ENCODE peak calls at places on chromosomes 16 and 17, in five cellular contexts. P is breast epithelium, E is A549, A is thoracic aorta, D is OCI-LY7. C is an unnamed sample.

GRCh38 chr16:85385463-85386331 is 227.4 kb upstream of the GSE1 start:
- DNase-seq in D (no peak), E (no peak), A (no peak), P (no peak), C (peak; percentile 60)

GRCh38 chr17:2084766-2085647 is 30.1 kb downstream of the HIC1 start:
- DNase-seq in A (no peak), E (no peak), D (no peak), P (peak; percentile 61), C (peak; percentile 68)

GRCh38 chr17:80441598-80442304 is 26.8 kb downstream of the ENDOV start:
- DNase-seq in P (no peak), E (no peak), D (no peak), A (no peak), C (no peak)

GRCh38 chr16:27374794-27375499 is 27.0 kb upstream of the IL21R start:
- DNase-seq in E (peak; percentile 81), P (peak; percentile 35), D (peak; percentile 68), A (peak; percentile 36), C (peak; percentile 56)

GRCh38 chr17:64920026-64920418 is 744 bp upstream of the LRRC37A3 start:
- DNase-seq in E (no peak), A (no peak), D (no peak), P (peak; percentile 35), C (peak; percentile 33)

GRCh38 chr17:75110307-75110937 is 653 bp downstream of the ARMC7 start:
- DNase-seq in E (no peak), A (no peak), P (no peak), D (peak; percentile 43), C (no peak)

GRCh38 chr17:7486181-7486580 is 2.0 kb downstream of the POLR2A start:
- DNase-seq in D (no peak), P (no peak), A (no peak), E (no peak), C (no peak)

GRCh38 chr16:1980026-1980769 is 1.1 kb downstream of the NOXO1 start:
- DNase-seq in E (no peak), P (no peak), D (no peak), A (no peak), C (no peak)

GRCh38 chr16:10623059-10623458 is 42.7 kb upstream of the EMP2 start:
- DNase-seq in D (no peak), E (no peak), P (no peak), A (no peak), C (no peak)

DNA sequence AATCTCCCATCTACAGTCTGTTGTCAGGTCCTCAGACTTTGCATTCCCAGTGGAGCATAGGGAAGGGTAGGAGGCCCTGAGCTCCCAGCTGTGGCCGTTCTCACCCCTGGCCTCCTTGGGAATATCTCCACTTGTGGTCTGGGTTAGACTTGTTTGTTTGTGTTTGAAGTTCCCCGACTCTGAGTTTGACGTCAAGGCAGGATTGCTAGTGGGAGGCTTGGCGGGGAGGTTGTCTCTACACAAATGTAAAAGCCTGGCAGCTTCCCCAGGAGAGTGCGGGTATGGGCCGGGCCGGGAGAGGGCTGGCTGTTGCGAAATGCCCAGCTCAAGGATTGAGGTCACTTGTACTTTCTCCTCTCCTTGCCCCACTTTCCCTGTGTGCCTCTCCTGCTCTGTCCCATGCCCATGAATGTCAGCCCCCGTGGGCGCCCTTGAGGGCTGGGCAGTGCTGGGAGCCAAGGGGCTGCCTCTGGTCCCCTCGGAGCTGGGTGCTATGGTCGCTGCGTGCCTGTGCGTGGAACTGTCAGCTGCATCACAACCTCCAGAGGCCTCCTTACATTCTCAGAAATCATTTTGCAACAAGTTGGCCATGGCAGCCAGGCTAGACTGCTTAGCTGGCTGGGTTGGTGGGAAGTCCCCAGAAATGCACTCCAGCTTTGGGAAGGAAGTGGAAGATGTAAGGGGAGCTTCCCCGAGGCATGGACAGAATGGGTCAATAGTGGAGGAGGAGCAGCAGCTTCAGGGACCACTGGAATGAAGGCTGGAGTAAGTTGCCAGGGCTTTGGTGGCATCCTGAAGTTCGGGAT is 84.3 kb downstream of the KSR1 start:
- DNase-seq in E (peak; percentile 81), A (peak; percentile 66), P (peak; percentile 75), D (no peak), C (peak; percentile 85)
- H3K4me1 ChIP-seq in E (peaks cover 84% of the 10 kb centered on the region), A (peaks cover 30% of the 10 kb centered on the region), P (no peaks in the 10 kb centered on the region), D (peaks cover 15% of the 10 kb centered on the region), C (peaks cover 15% of the 10 kb centered on the region)

GRCh38 chr16:75109732-75110243 is 6.8 kb downstream of the LDHD start:
- DNase-seq in A (no peak), P (no peak), E (no peak), D (peak; percentile 63), C (peak; percentile 80)

GRCh38 chr16:75112281-75113045 is 4.1 kb downstream of the LDHD start:
- DNase-seq in A (no peak), P (no peak), E (no peak), D (no peak), C (no peak)

GRCh38 chr16:75110637-75111513 is 5.7 kb downstream of the LDHD start:
- DNase-seq in P (peak; percentile 80), A (peak; percentile 60), E (peak; percentile 87), D (peak; percentile 93), C (peak; percentile 92)

GRCh38 chr16:75113046-75113491 is 3.5 kb downstream of the LDHD start:
- DNase-seq in E (no peak), A (no peak), D (no peak), P (no peak), C (no peak)

GRCh38 chr16:75111514-75112280 is 4.9 kb downstream of the LDHD start:
- DNase-seq in D (no peak), P (no peak), A (no peak), E (no peak), C (peak; percentile 59)
- H3K27ac ChIP-seq in D (no peak overlapping the region), P (peak overlapping the region; percentile 91), A (peak overlapping the region; percentile 93), E (peak overlapping the region; percentile 90), C (peak overlapping the region; percentile 95)

DNA sequence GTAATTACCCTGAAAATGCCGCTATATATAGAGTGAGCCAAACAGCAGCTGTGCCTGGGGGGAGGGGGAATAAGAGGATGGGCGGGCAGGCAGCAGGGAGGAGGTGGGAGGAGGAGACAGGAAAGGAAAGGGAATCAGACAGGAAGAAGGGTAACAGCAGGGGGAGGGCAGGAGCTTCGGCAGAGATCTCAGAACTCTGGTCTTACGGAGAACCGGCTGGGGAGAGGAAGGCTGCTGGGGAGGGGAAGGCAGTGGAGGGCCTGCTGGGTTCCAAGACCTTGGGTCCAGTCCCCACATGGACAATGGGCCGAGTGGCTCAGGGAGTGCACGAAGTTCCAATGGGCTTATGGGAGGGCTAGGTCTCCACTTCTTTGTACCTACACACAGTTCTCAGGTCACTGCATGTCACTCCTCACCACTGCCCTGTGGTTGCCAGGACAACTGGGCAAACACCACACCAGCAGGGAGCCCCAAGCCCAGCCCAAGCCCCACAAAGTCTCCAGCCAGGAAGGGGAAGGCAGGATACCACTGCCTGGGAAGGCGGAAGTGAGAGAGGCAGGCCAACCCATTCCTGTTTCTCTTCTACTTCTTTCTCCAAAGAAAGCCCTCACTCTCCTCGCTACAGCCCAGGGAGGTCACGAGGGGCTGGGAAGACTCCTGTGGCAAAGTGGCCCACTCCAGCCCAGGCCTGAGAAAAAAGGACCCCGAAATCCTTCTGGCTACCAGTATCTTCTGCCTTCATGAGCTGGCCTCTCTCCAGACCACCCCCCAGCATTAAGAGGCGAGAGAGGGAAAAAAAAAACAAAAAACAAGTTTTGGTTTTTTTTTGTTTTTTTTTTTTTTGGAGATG is 25.3 kb downstream of the G6PC3 start:
- DNase-seq in P (no peak), D (no peak), A (no peak), E (peak; percentile 88), C (peak; percentile 68)
- H3K4me3 ChIP-seq in P (peak overlapping the region; percentile 53), D (no peak overlapping the region), A (peak overlapping the region; percentile 48), E (peak overlapping the region; percentile 30), C (peak overlapping the region; percentile 56)

DNA sequence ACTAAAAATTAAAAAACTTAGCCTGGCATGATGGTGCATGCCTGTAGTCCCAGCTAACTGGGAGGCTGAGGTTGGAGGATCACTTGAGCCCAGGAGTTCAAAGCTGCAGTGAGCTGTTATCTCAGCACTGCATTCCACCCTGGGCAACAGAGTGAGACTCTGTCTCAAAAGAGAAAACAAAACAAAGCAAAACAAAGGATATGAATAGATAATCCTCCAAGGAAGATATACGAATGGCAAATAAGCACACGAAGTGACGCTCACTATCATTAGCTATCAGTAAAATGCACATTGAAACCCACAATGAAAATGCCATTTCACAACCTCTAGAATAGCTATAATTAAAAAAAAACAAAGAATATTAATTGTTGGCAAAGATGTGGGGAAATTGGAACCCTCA is 386.2 kb upstream of the CCL2 start:
- DNase-seq in D (no peak), E (no peak), P (no peak), A (no peak), C (no peak)
- H3K4me1 ChIP-seq in D (no peaks in the 10 kb centered on the region), E (peaks cover 8% of the 10 kb centered on the region), P (no peaks in the 10 kb centered on the region), A (no peaks in the 10 kb centered on the region), C (no peaks in the 10 kb centered on the region)

GRCh38 chr17:48909796-48910195 is 1.6 kb downstream of the UBE2Z start:
- DNase-seq in E (no peak), D (no peak), P (no peak), A (no peak), C (no peak)
- H3K27ac ChIP-seq in E (peak overlapping the region; percentile 94), D (no peak overlapping the region), P (no peak overlapping the region), A (no peak overlapping the region), C (peak overlapping the region; percentile 95)

GRCh38 chr17:48624544-48625501 is 1.3 kb downstream of the HOXB9 start:
- DNase-seq in E (peak; percentile 74), A (no peak), P (no peak), D (no peak), C (no peak)

GRCh38 chr17:48623583-48623982 is 2.6 kb downstream of the HOXB9 start:
- DNase-seq in P (no peak), D (no peak), E (no peak), A (no peak), C (no peak)

GRCh38 chr17:48625502-48626201 is 506 bp downstream of the HOXB9 start:
- DNase-seq in A (no peak), D (no peak), P (no peak), E (peak; percentile 84), C (no peak)

GRCh38 chr17:48622857-48623256 is 3.3 kb downstream of the HOXB9 start:
- DNase-seq in A (no peak), D (no peak), P (no peak), E (no peak), C (no peak)

GRCh38 chr17:48624118-48624517 is 2.0 kb downstream of the HOXB9 start:
- DNase-seq in P (no peak), A (no peak), D (no peak), E (no peak), C (no peak)
- H3K4me3 ChIP-seq in P (no peak overlapping the region), A (no peak overlapping the region), D (no peak overlapping the region), E (peak overlapping the region; percentile 72), C (no peak overlapping the region)

C was measured in psoas muscle.